ENCODE peak calls at places on chromosomes 7 and 10, in six cellular contexts. One of them, this sample, is unnamed. For H3K4me1, the result is how much of the 10 kb centered on the place peaks cover.

GRCh38 chr7:139112741-139113250 is 3.3 kb upstream of the ZC3HAV1 start:
- DNase-seq in heart left ventricle: no peak
- DNase-seq in A549: no peak
- DNase-seq in suprapubic skin: no peak
- DNase-seq in IMR-90: no peak
- DNase-seq in transverse colon: no peak
- DNase-seq in this sample: no peak

GRCh38 chr7:46054290-46054689 is 133.2 kb upstream of the IGFBP3 start:
- DNase-seq in heart left ventricle: peak
- DNase-seq in A549: no peak
- DNase-seq in suprapubic skin: no peak
- DNase-seq in IMR-90: no peak
- DNase-seq in transverse colon: no peak
- DNase-seq in this sample: no peak

GRCh38 chr7:41688012-41688625 is 14.8 kb downstream of the INHBA start:
- DNase-seq in heart left ventricle: no peak
- DNase-seq in A549: no peak
- DNase-seq in suprapubic skin: no peak
- DNase-seq in IMR-90: peak
- DNase-seq in transverse colon: no peak
- DNase-seq in this sample: no peak

GRCh38 chr7:31794851-31795250 is 107.8 kb downstream of the PPP1R17 start:
- DNase-seq in heart left ventricle: no peak
- DNase-seq in A549: no peak
- DNase-seq in suprapubic skin: no peak
- DNase-seq in IMR-90: no peak
- DNase-seq in transverse colon: no peak
- DNase-seq in this sample: no peak

GRCh38 chr10:131088619-131089018 is 222.9 kb downstream of the TCERG1L start:
- DNase-seq in heart left ventricle: no peak
- DNase-seq in A549: no peak
- DNase-seq in suprapubic skin: no peak
- DNase-seq in IMR-90: no peak
- DNase-seq in transverse colon: no peak
- DNase-seq in this sample: no peak

GRCh38 chr10:130875116-130875515 is 436.4 kb downstream of the TCERG1L start:
- DNase-seq in heart left ventricle: no peak
- DNase-seq in A549: no peak
- DNase-seq in suprapubic skin: no peak
- DNase-seq in IMR-90: no peak
- DNase-seq in transverse colon: no peak
- DNase-seq in this sample: no peak

GRCh38 chr10:3145366-3145765 is 27.2 kb downstream of the PITRM1 start:
- DNase-seq in heart left ventricle: no peak
- DNase-seq in A549: no peak
- DNase-seq in suprapubic skin: no peak
- DNase-seq in IMR-90: no peak
- DNase-seq in transverse colon: no peak
- DNase-seq in this sample: no peak

GRCh38 chr7:104793066-104793465 is 220.9 kb upstream of the KMT2E start:
- DNase-seq in heart left ventricle: no peak
- DNase-seq in A549: no peak
- DNase-seq in suprapubic skin: no peak
- DNase-seq in IMR-90: no peak
- DNase-seq in transverse colon: no peak
- DNase-seq in this sample: no peak

GRCh38 chr7:77456711-77457110 is 40.6 kb upstream of the GSAP start:
- DNase-seq in heart left ventricle: no peak
- DNase-seq in A549: no peak
- DNase-seq in suprapubic skin: no peak
- DNase-seq in IMR-90: peak
- DNase-seq in transverse colon: no peak
- DNase-seq in this sample: no peak

GRCh38 chr10:11153245-11153644 is 135.6 kb downstream of the CELF2 start:
- DNase-seq in heart left ventricle: no peak
- DNase-seq in A549: no peak
- DNase-seq in suprapubic skin: no peak
- DNase-seq in IMR-90: no peak
- DNase-seq in transverse colon: no peak
- DNase-seq in this sample: no peak

GRCh38 chr10:101258179-101258885 is 29.1 kb upstream of the LBX1 start:
- DNase-seq in heart left ventricle: no peak
- DNase-seq in A549: no peak
- DNase-seq in suprapubic skin: no peak
- DNase-seq in IMR-90: no peak
- DNase-seq in transverse colon: no peak
- DNase-seq in this sample: no peak

GRCh38 chr10:33720161-33720560 is 385.7 kb upstream of the NRP1 start:
- DNase-seq in heart left ventricle: no peak
- DNase-seq in A549: no peak
- DNase-seq in suprapubic skin: no peak
- DNase-seq in IMR-90: no peak
- DNase-seq in transverse colon: no peak
- DNase-seq in this sample: no peak

GRCh38 chr10:36720931-36721330 is 404.5 kb upstream of the ANKRD30A start:
- DNase-seq in heart left ventricle: no peak
- DNase-seq in A549: no peak
- DNase-seq in suprapubic skin: no peak
- DNase-seq in IMR-90: no peak
- DNase-seq in transverse colon: no peak
- DNase-seq in this sample: no peak

GRCh38 chr10:688287-688620 is 1.2 kb downstream of the DIP2C start:
- DNase-seq in heart left ventricle: no peak
- DNase-seq in A549: no peak
- DNase-seq in suprapubic skin: no peak
- DNase-seq in IMR-90: no peak
- DNase-seq in transverse colon: no peak
- DNase-seq in this sample: no peak

GRCh38 chr7:31695856-31696255 is 8.8 kb downstream of the PPP1R17 start:
- DNase-seq in heart left ventricle: no peak
- DNase-seq in A549: no peak
- DNase-seq in suprapubic skin: no peak
- DNase-seq in IMR-90: no peak
- DNase-seq in transverse colon: no peak
- DNase-seq in this sample: no peak

GRCh38 chr10:5758927-5759326 is 54.3 kb downstream of the GDI2 start:
- DNase-seq in heart left ventricle: no peak
- DNase-seq in A549: no peak
- DNase-seq in suprapubic skin: no peak
- DNase-seq in IMR-90: no peak
- DNase-seq in transverse colon: no peak
- DNase-seq in this sample: no peak

GRCh38 chr10:69847883-69848282 is 46.2 kb downstream of the COL13A1 start:
- DNase-seq in heart left ventricle: no peak
- DNase-seq in A549: no peak
- DNase-seq in suprapubic skin: no peak
- DNase-seq in IMR-90: peak
- DNase-seq in transverse colon: no peak
- DNase-seq in this sample: no peak

GRCh38 chr7:24052572-24053223 is 231.3 kb upstream of the NPY start:
- DNase-seq in heart left ventricle: no peak
- DNase-seq in A549: no peak
- DNase-seq in suprapubic skin: no peak
- DNase-seq in IMR-90: peak
- DNase-seq in transverse colon: no peak
- DNase-seq in this sample: no peak

GRCh38 chr7:158302274-158303070 is 285.2 kb downstream of the PTPRN2 start:
- DNase-seq in heart left ventricle: no peak
- DNase-seq in A549: no peak
- DNase-seq in suprapubic skin: no peak
- DNase-seq in IMR-90: no peak
- DNase-seq in transverse colon: no peak
- DNase-seq in this sample: no peak

GRCh38 chr10:87829986-87830732 is 12.1 kb upstream of the ATAD1 start:
- DNase-seq in heart left ventricle: no peak
- DNase-seq in A549: no peak
- DNase-seq in suprapubic skin: no peak
- DNase-seq in IMR-90: no peak
- DNase-seq in transverse colon: no peak
- DNase-seq in this sample: no peak

GRCh38 chr7:7178906-7179305 is 3.4 kb upstream of the C1GALT1 start:
- DNase-seq in heart left ventricle: no peak
- DNase-seq in A549: no peak
- DNase-seq in suprapubic skin: no peak
- DNase-seq in IMR-90: no peak
- DNase-seq in transverse colon: no peak
- DNase-seq in this sample: no peak

GRCh38 chr10:43128958-43129706 is 9.1 kb upstream of the CSGALNACT2 start:
- DNase-seq in heart left ventricle: peak
- DNase-seq in A549: no peak
- DNase-seq in suprapubic skin: no peak
- DNase-seq in IMR-90: peak
- DNase-seq in transverse colon: peak
- DNase-seq in this sample: peak

GRCh38 chr10:114487815-114488536 is 83.7 kb upstream of the AFAP1L2 start:
- DNase-seq in heart left ventricle: no peak
- DNase-seq in A549: no peak
- DNase-seq in suprapubic skin: no peak
- DNase-seq in IMR-90: peak
- DNase-seq in transverse colon: no peak
- DNase-seq in this sample: no peak

DNA sequence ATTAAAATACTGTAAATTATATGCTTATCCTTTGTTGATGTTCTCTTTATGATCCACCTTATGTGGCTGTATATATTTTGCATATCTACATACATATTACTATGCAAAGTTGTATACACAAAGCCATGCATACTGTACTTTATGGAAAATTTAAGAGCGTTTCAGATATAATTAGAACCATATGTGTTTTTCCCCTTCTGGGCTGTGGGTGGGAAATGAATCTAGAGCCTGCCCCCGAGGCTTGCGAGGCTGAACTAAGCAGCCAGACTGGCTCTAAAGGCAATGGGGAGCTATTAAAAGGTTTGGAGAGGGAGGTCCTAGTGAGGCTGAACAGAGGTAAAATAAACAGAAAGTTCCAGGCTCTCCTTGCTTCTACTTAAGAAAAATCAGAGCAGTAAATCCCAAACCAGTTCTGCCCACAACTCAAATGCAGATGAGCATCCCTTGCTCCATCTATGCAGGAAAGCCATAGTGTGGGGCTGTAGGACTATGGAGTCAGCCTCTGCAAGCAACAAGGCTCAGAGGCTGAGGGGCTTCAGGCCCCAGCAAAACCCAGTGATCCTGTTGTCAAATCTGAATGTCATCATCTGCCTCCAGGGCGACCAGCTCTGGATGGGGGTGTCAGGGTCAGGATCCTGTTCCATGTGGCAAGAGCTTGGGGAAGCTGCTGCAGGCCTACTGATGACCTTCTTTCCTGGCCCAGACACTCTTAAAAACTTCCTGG is 14.1 kb upstream of the DDIT4 start:
- DNase-seq in heart left ventricle: no peak
- DNase-seq in A549: no peak
- DNase-seq in suprapubic skin: no peak
- DNase-seq in IMR-90: peak
- DNase-seq in transverse colon: no peak
- DNase-seq in this sample: no peak
- H3K27ac ChIP-seq in heart left ventricle: peak
- H3K27ac ChIP-seq in A549: peak
- H3K27ac ChIP-seq in suprapubic skin: peak
- H3K27ac ChIP-seq in IMR-90: peak
- H3K27ac ChIP-seq in transverse colon: peak
- H3K27ac ChIP-seq in this sample: peak

DNA sequence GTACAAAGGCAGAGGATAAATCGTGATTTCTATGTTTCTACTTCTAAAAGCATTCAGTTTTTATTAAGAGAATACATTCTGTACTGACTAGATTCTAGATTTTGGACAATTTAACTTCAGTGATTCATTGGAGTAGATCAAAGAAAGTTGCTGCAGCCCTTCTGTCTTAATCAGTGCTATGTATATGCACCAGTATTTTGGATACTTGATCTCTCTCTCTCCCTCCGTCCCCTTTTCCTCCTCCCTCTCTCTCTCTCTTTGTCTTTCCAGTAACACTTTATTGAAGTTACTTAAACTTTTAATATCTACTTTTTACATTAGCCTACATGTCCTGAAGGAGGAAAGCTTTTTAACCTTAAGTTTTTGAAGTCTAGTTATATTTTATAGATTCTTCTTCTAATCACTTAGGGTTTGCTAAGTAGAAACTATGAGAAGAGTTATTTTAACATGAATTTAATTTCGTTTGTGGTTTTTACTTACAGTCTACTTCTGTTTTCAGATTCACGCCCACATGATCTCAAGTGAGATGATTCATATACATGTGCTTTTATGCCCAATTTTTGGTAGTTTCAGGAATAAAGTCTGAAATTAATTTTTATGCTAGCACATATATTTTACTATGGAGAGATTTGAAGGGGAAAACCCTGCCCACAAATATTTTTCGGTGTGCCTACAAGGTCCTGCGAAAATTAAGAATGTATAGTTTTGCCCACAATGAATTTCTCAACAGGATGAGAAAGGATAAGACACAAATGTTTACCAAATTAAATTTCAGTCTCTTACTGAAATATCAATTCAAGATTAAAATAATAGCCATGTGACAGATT is 9.1 kb downstream of the MDFIC start:
- DNase-seq in heart left ventricle: no peak
- DNase-seq in A549: no peak
- DNase-seq in suprapubic skin: no peak
- DNase-seq in IMR-90: peak
- DNase-seq in transverse colon: no peak
- DNase-seq in this sample: no peak
- H3K4me1 ChIP-seq in heart left ventricle: under half
- H3K4me1 ChIP-seq in A549: under half
- H3K4me1 ChIP-seq in suprapubic skin: under half
- H3K4me1 ChIP-seq in IMR-90: under half
- H3K4me1 ChIP-seq in transverse colon: under half
- H3K4me1 ChIP-seq in this sample: under half

GRCh38 chr10:122087436-122087835 is 98.5 kb downstream of the TACC2 start:
- DNase-seq in heart left ventricle: no peak
- DNase-seq in A549: no peak
- DNase-seq in suprapubic skin: peak
- DNase-seq in IMR-90: no peak
- DNase-seq in transverse colon: no peak
- DNase-seq in this sample: no peak

GRCh38 chr10:122086416-122087240 is 97.7 kb downstream of the TACC2 start:
- DNase-seq in heart left ventricle: no peak
- DNase-seq in A549: no peak
- DNase-seq in suprapubic skin: peak
- DNase-seq in IMR-90: no peak
- DNase-seq in transverse colon: no peak
- DNase-seq in this sample: no peak

GRCh38 chr10:122083478-122084025 is 94.6 kb downstream of the TACC2 start:
- DNase-seq in heart left ventricle: peak
- DNase-seq in A549: no peak
- DNase-seq in suprapubic skin: peak
- DNase-seq in IMR-90: no peak
- DNase-seq in transverse colon: no peak
- DNase-seq in this sample: no peak

GRCh38 chr10:122084286-122085041 is 95.5 kb downstream of the TACC2 start:
- DNase-seq in heart left ventricle: no peak
- DNase-seq in A549: no peak
- DNase-seq in suprapubic skin: peak
- DNase-seq in IMR-90: no peak
- DNase-seq in transverse colon: no peak
- DNase-seq in this sample: no peak

GRCh38 chr10:122085423-122085911 is 96.5 kb downstream of the TACC2 start:
- DNase-seq in heart left ventricle: no peak
- DNase-seq in A549: no peak
- DNase-seq in suprapubic skin: peak
- DNase-seq in IMR-90: no peak
- DNase-seq in transverse colon: no peak
- DNase-seq in this sample: no peak
- TF ChIP-seq POLR2A in heart left ventricle: no peak
- TF ChIP-seq POLR2A in A549: no peak
- TF ChIP-seq POLR2A in suprapubic skin: no peak
- TF ChIP-seq POLR2A in IMR-90: no peak
- TF ChIP-seq POLR2A in transverse colon: no peak
- TF ChIP-seq POLR2A in this sample: no peak

GRCh38 chr10:71657604-71658348 is 61.8 kb downstream of the C10orf105 start:
- DNase-seq in heart left ventricle: no peak
- DNase-seq in A549: no peak
- DNase-seq in suprapubic skin: no peak
- DNase-seq in IMR-90: no peak
- DNase-seq in transverse colon: no peak
- DNase-seq in this sample: no peak
- H3K27ac ChIP-seq in heart left ventricle: no peak
- H3K27ac ChIP-seq in A549: no peak
- H3K27ac ChIP-seq in suprapubic skin: no peak
- H3K27ac ChIP-seq in IMR-90: no peak
- H3K27ac ChIP-seq in transverse colon: no peak
- H3K27ac ChIP-seq in this sample: no peak